ENCODE peak calls at places on chromosomes 7 and 10, in eight cellular contexts. D is cardiac fibroblast; F is stimulated activated CD8-positive, alpha-beta memory T cell treated with anti-CD3 and anti-CD28 coated beads, Interleukin-12 subunit alpha, Interleukin-12 subunit beta, amount 100 ng/mL, for 1 hour; H is C1 segment of cervical spinal cord; L is putamen; W is LoVo; X is transverse colon; Y is erythroblast. A is an unnamed sample.

GRCh38 chr7:23247101-23247601 is 576 bp downstream of the GPNMB start:
- DNase-seq in D (peak), F (no peak), H (no peak), L (no peak), W (no peak), X (no peak), Y (no peak), A (no peak)

GRCh38 chr10:53601260-53601875 is 828.8 kb upstream of the MBL2 start:
- DNase-seq in D (peak), F (no peak), H (no peak), L (peak), W (peak), X (no peak), Y (peak), A (no peak)

GRCh38 chr7:16708980-16709379 is 44.6 kb upstream of the TSPAN13 start:
- DNase-seq in D (peak), F (no peak), H (no peak), L (no peak), W (peak), X (no peak), Y (peak), A (no peak)

GRCh38 chr7:54260868-54261475 is 281.2 kb upstream of the VSTM2A start:
- DNase-seq in D (no peak), F (no peak), H (no peak), L (no peak), W (peak), X (no peak), Y (no peak), A (no peak)

GRCh38 chr7:139328375-139328774 is 12.8 kb upstream of the FMC1 start:
- DNase-seq in D (peak), F (no peak), H (no peak), L (no peak), W (no peak), X (no peak), Y (no peak), A (no peak)

GRCh38 chr7:118152149-118152548 is 31.8 kb upstream of the LSM8 start:
- DNase-seq in D (no peak), F (no peak), H (no peak), L (no peak), W (no peak), X (no peak), Y (no peak), A (no peak)

GRCh38 chr10:111698711-111699110 is 484.9 kb downstream of the GPAM start:
- DNase-seq in D (no peak), F (no peak), H (no peak), L (no peak), W (no peak), X (no peak), Y (no peak), A (no peak)

GRCh38 chr10:13834581-13835286 is 248.0 kb downstream of the PRPF18 start:
- DNase-seq in D (peak), F (no peak), H (peak), L (no peak), W (no peak), X (peak), Y (no peak), A (no peak)

GRCh38 chr10:121332829-121333765 is 265.1 kb downstream of the FGFR2 start:
- DNase-seq in D (no peak), F (no peak), H (no peak), L (peak), W (no peak), X (no peak), Y (no peak), A (no peak)

GRCh38 chr10:74947781-74948401 is 121.5 kb downstream of the KAT6B start:
- DNase-seq in D (no peak), F (no peak), H (no peak), L (no peak), W (no peak), X (peak), Y (no peak), A (no peak)

GRCh38 chr7:36747251-36747968 is 23.1 kb upstream of the AOAH start:
- DNase-seq in D (peak), F (no peak), H (no peak), L (no peak), W (peak), X (no peak), Y (no peak), A (no peak)

GRCh38 chr7:78149787-78150186 is 351.2 kb downstream of the PHTF2 start:
- DNase-seq in D (peak), F (no peak), H (no peak), L (no peak), W (no peak), X (no peak), Y (no peak), A (no peak)

GRCh38 chr10:11113156-11113555 is 95.5 kb downstream of the CELF2 start:
- DNase-seq in D (no peak), F (peak), H (no peak), L (no peak), W (no peak), X (no peak), Y (peak), A (no peak)

GRCh38 chr7:23004247-23004520 is 9.7 kb downstream of the HYCC1 start:
- DNase-seq in D (no peak), F (no peak), H (no peak), L (no peak), W (no peak), X (no peak), Y (no peak), A (no peak)

GRCh38 chr10:323651-324293 is 188.5 kb downstream of the ZMYND11 start:
- DNase-seq in D (peak), F (no peak), H (no peak), L (peak), W (peak), X (peak), Y (no peak), A (no peak)

GRCh38 chr7:126449621-126450268 is 803.0 kb downstream of the GRM8 start:
- DNase-seq in D (no peak), F (no peak), H (no peak), L (no peak), W (no peak), X (no peak), Y (no peak), A (no peak)

GRCh38 chr10:127428385-127428980 is 120.6 kb upstream of the NPS start:
- DNase-seq in D (no peak), F (no peak), H (no peak), L (no peak), W (no peak), X (no peak), Y (no peak), A (no peak)

GRCh38 chr7:81608748-81609382 is 161.0 kb downstream of the HGF start:
- DNase-seq in D (peak), F (no peak), H (no peak), L (no peak), W (no peak), X (no peak), Y (no peak), A (no peak)

GRCh38 chr7:141477866-141478265 is 73.3 kb upstream of the AGK start:
- DNase-seq in D (no peak), F (no peak), H (no peak), L (no peak), W (no peak), X (no peak), Y (no peak), A (no peak)

GRCh38 chr7:111992601-111993000 is 213.6 kb downstream of the DOCK4 start:
- DNase-seq in D (no peak), F (no peak), H (no peak), L (no peak), W (no peak), X (no peak), Y (no peak), A (no peak)

GRCh38 chr10:110502851-110503301 is 5.2 kb downstream of the DUSP5 start:
- DNase-seq in D (peak), F (no peak), H (peak), L (peak), W (no peak), X (peak), Y (peak), A (peak)

GRCh38 chr10:3531097-3531645 is 253.8 kb downstream of the KLF6 start:
- DNase-seq in D (no peak), F (no peak), H (no peak), L (no peak), W (no peak), X (no peak), Y (no peak), A (no peak)

GRCh38 chr7:28408105-28408973 is 4.0 kb upstream of the CREB5 start:
- DNase-seq in D (no peak), F (no peak), H (peak), L (no peak), W (no peak), X (peak), Y (no peak), A (no peak)

GRCh38 chr7:13276977-13277376 is 589.5 kb downstream of the ARL4A start:
- DNase-seq in D (no peak), F (no peak), H (no peak), L (no peak), W (no peak), X (no peak), Y (peak), A (no peak)

GRCh38 chr7:5214236-5214635 is 24.2 kb downstream of the WIPI2 start:
- DNase-seq in D (no peak), F (no peak), H (no peak), L (no peak), W (no peak), X (no peak), Y (no peak), A (no peak)

GRCh38 chr10:116784035-116784434 is 41.7 kb upstream of the HSPA12A start:
- DNase-seq in D (no peak), F (no peak), H (no peak), L (no peak), W (no peak), X (no peak), Y (no peak), A (no peak)

GRCh38 chr7:159027091-159027802 is 117.4 kb downstream of the VIPR2 start:
- DNase-seq in D (no peak), F (no peak), H (no peak), L (no peak), W (no peak), X (peak), Y (no peak), A (no peak)

GRCh38 chr7:21364838-21365267 is 63.0 kb upstream of the SP4 start:
- DNase-seq in D (no peak), F (no peak), H (no peak), L (no peak), W (no peak), X (no peak), Y (no peak), A (no peak)

GRCh38 chr7:151062399-151063211 is 3.2 kb downstream of the SLC4A2 start:
- DNase-seq in D (peak), F (no peak), H (no peak), L (no peak), W (no peak), X (peak), Y (peak), A (no peak)

GRCh38 chr7:135855836-135856235 is 107.2 kb upstream of the FAM180A start:
- DNase-seq in D (peak), F (no peak), H (no peak), L (no peak), W (no peak), X (no peak), Y (no peak), A (no peak)

GRCh38 chr7:48140001-48140681 is 31.1 kb upstream of the ABCA13 start:
- DNase-seq in D (peak), F (no peak), H (no peak), L (no peak), W (peak), X (peak), Y (no peak), A (no peak)

GRCh38 chr10:103757531-103758293 is 97.7 kb downstream of the SH3PXD2A start:
- DNase-seq in D (peak), F (peak), H (peak), L (no peak), W (no peak), X (peak), Y (peak), A (no peak)

GRCh38 chr7:73354787-73355186 is 26.8 kb downstream of the FKBP6 start:
- DNase-seq in D (no peak), F (no peak), H (no peak), L (no peak), W (no peak), X (no peak), Y (no peak), A (no peak)

GRCh38 chr7:22110881-22111280 is 165.2 kb upstream of the CDCA7L start:
- DNase-seq in D (no peak), F (no peak), H (no peak), L (peak), W (no peak), X (no peak), Y (no peak), A (no peak)

GRCh38 chr10:117418121-117418520 is 42.9 kb upstream of the PDZD8 start:
- DNase-seq in D (no peak), F (no peak), H (no peak), L (no peak), W (peak), X (peak), Y (no peak), A (no peak)

GRCh38 chr10:15453462-15453861 is 82.4 kb upstream of the FAM171A1 start:
- DNase-seq in D (no peak), F (no peak), H (no peak), L (no peak), W (no peak), X (no peak), Y (no peak), A (no peak)